ENCODE peak calls at places on chromosome X, in four cellular contexts. I is activated gamma-delta T cell treated with Interleukin-2 at 50 U/mL for 16 hours, R is neural crest cell, K is IMR-90. W is an unnamed sample.

GRCh38 chrX:102835504-102836146 is 101.4 kb upstream of the RAB40AL start:
- DNase-seq in I (no peak), R (no peak), K (peak; percentile 33), W (no peak)

GRCh38 chrX:1453951-1454785 is 1.5 kb upstream of the ASMTL start:
- DNase-seq in I (peak; percentile 93), R (peak; percentile 94), K (peak; percentile 69), W (peak; percentile 96)

GRCh38 chrX:20594985-20595384 is 328.3 kb upstream of the RPS6KA3 start:
- DNase-seq in I (no peak), R (no peak), K (no peak), W (no peak)

GRCh38 chrX:104310084-104310483 is 55.4 kb upstream of the ESX1 start:
- DNase-seq in I (no peak), R (no peak), K (peak; percentile 47), W (no peak)

GRCh38 chrX:69163936-69164741 is 1.1 kb downstream of the PJA1 start:
- DNase-seq in I (peak; percentile 52), R (no peak), K (no peak), W (peak; percentile 88)

GRCh38 chrX:129665916-129666644 is 11.3 kb upstream of the APLN start:
- DNase-seq in I (no peak), R (no peak), K (peak; percentile 75), W (no peak)

GRCh38 chrX:136880003-136880451 is 498 bp downstream of the RBMX start:
- DNase-seq in I (peak; percentile 22), R (peak; percentile 5), K (no peak), W (peak; percentile 19)

GRCh38 chrX:20224814-20225487 is 41.8 kb downstream of the RPS6KA3 start:
- DNase-seq in I (no peak), R (no peak), K (peak; percentile 56), W (no peak)

GRCh38 chrX:39773923-39774803 is 323.6 kb downstream of the BCOR start:
- DNase-seq in I (no peak), R (no peak), K (peak; percentile 28), W (no peak)

GRCh38 chrX:16445166-16445752 is 204.7 kb upstream of the S100G start:
- DNase-seq in I (peak; percentile 33), R (peak; percentile 25), K (peak; percentile 47), W (no peak)

GRCh38 chrX:73940893-73941470 is 363.0 kb upstream of the ZCCHC13 start:
- DNase-seq in I (no peak), R (no peak), K (no peak), W (no peak)

GRCh38 chrX:107748490-107748889 is 27.1 kb downstream of the TSC22D3 start:
- DNase-seq in I (no peak), R (no peak), K (no peak), W (no peak)

GRCh38 chrX:2451456-2452316 is 49.1 kb downstream of the DHRSX start:
- DNase-seq in I (no peak), R (no peak), K (peak; percentile 62), W (no peak)

GRCh38 chrX:103640401-103641155 is 11.8 kb downstream of the TCEAL1 start:
- DNase-seq in I (no peak), R (no peak), K (peak; percentile 63), W (no peak)

GRCh38 chrX:70754169-70754843 is 154.2 kb downstream of the TEX11 start:
- DNase-seq in I (no peak), R (no peak), K (no peak), W (no peak)

GRCh38 chrX:51608071-51608470 is 10.6 kb downstream of the CENPVL3 start:
- DNase-seq in I (no peak), R (no peak), K (peak; percentile 1), W (no peak)

GRCh38 chrX:68761086-68761485 is 67.7 kb upstream of the EFNB1 start:
- DNase-seq in I (no peak), R (no peak), K (no peak), W (no peak)

GRCh38 chrX:101759000-101759399 is 99.3 kb upstream of the ARMCX2 start:
- DNase-seq in I (peak; percentile 4), R (peak; percentile 12), K (peak; percentile 49), W (no peak)

GRCh38 chrX:11949291-11949690 is 189.0 kb upstream of the FRMPD4 start:
- DNase-seq in I (no peak), R (no peak), K (no peak), W (no peak)

GRCh38 chrX:112677167-112677566 is 2.6 kb downstream of the LHFPL1 start:
- DNase-seq in I (no peak), R (no peak), K (peak; percentile 36), W (no peak)

GRCh38 chrX:154436597-154437397 is at the start of gene GDI1:
- DNase-seq in I (peak; percentile 50), R (peak; percentile 45), K (peak; percentile 22), W (peak; percentile 44)

GRCh38 chrX:55161581-55161980 is 58.6 kb upstream of the PAGE5 start:
- DNase-seq in I (no peak), R (no peak), K (no peak), W (no peak)

GRCh38 chrX:94329182-94329581 is 655.2 kb downstream of the FAM133A start:
- DNase-seq in I (no peak), R (no peak), K (no peak), W (no peak)

GRCh38 chrX:102154900-102155805 is 624 bp downstream of the BEX5 start:
- DNase-seq in I (no peak), R (no peak), K (no peak), W (peak; percentile 4)

GRCh38 chrX:98548550-98548949 is 1664.8 kb downstream of the RPA4 start:
- DNase-seq in I (no peak), R (no peak), K (no peak), W (no peak)

GRCh38 chrX:74421181-74422028 is at the start of gene SLC16A2:
- DNase-seq in I (peak; percentile 24), R (peak; percentile 47), K (peak; percentile 79), W (no peak)

GRCh38 chrX:9786839-9787635 is 808 bp downstream of the SHROOM2 start:
- DNase-seq in I (no peak), R (no peak), K (no peak), W (no peak)

GRCh38 chrX:76279007-76279406 is 106.1 kb downstream of the PBDC1 start:
- DNase-seq in I (peak; percentile 34), R (peak; percentile 29), K (peak; percentile 47), W (peak; percentile 27)

GRCh38 chrX:116435597-116435996 is 809 bp upstream of the SLC6A14 start:
- DNase-seq in I (no peak), R (no peak), K (no peak), W (no peak)

GRCh38 chrX:29478336-29479069 is 736.9 kb upstream of the MAGEB2 start:
- DNase-seq in I (no peak), R (peak; percentile 23), K (peak; percentile 26), W (no peak)

GRCh38 chrX:11532291-11533075 is 133.2 kb downstream of the ARHGAP6 start:
- DNase-seq in I (no peak), R (no peak), K (peak; percentile 9), W (no peak)